ENCODE peak calls at places on chromosomes 7 and 10, in eight cellular contexts. T, U, I, G, F, Z, P and K are unnamed samples.

GRCh38 chr7:120735791-120736190 is 122.2 kb downstream of the TSPAN12 start:
- DNase-seq in T (no peak), U (no peak), I (no peak), G (no peak), F (no peak), Z (peak), P (no peak), K (no peak)

GRCh38 chr7:49125246-49125645 is 200.9 kb downstream of the CDC14C start:
- DNase-seq in T (no peak), U (no peak), I (no peak), G (no peak), F (no peak), Z (no peak), P (no peak), K (no peak)

GRCh38 chr10:119441921-119442757 is 100.4 kb downstream of the RGS10 start:
- DNase-seq in T (no peak), U (no peak), I (no peak), G (no peak), F (no peak), Z (no peak), P (peak), K (no peak)

GRCh38 chr10:36042135-36042534 is 400.0 kb upstream of the FZD8 start:
- DNase-seq in T (no peak), U (no peak), I (no peak), G (no peak), F (no peak), Z (no peak), P (no peak), K (no peak)

GRCh38 chr7:155230169-155230593 is 67.5 kb upstream of the INSIG1 start:
- DNase-seq in T (no peak), U (peak), I (no peak), G (no peak), F (no peak), Z (peak), P (no peak), K (no peak)

GRCh38 chr10:3666525-3667302 is 118.3 kb downstream of the KLF6 start:
- DNase-seq in T (no peak), U (no peak), I (no peak), G (no peak), F (no peak), Z (no peak), P (no peak), K (no peak)

GRCh38 chr7:131320603-131321002 is 7.1 kb upstream of the MKLN1 start:
- DNase-seq in T (no peak), U (no peak), I (no peak), G (no peak), F (no peak), Z (no peak), P (no peak), K (no peak)

GRCh38 chr7:138239244-138239643 is 163.0 kb downstream of the AKR1D1 start:
- DNase-seq in T (no peak), U (no peak), I (no peak), G (no peak), F (peak), Z (peak), P (no peak), K (no peak)

GRCh38 chr7:47572101-47572460 is 9.8 kb downstream of the TNS3 start:
- DNase-seq in T (no peak), U (no peak), I (no peak), G (no peak), F (no peak), Z (no peak), P (peak), K (no peak)

GRCh38 chr7:23462846-23463245 is 7.4 kb downstream of the IGF2BP3 start:
- DNase-seq in T (no peak), U (peak), I (no peak), G (no peak), F (no peak), Z (peak), P (no peak), K (no peak)

GRCh38 chr10:133039107-133039822 is 48.5 kb upstream of the ADGRA1 start:
- DNase-seq in T (no peak), U (no peak), I (no peak), G (no peak), F (no peak), Z (no peak), P (no peak), K (no peak)

DNA sequence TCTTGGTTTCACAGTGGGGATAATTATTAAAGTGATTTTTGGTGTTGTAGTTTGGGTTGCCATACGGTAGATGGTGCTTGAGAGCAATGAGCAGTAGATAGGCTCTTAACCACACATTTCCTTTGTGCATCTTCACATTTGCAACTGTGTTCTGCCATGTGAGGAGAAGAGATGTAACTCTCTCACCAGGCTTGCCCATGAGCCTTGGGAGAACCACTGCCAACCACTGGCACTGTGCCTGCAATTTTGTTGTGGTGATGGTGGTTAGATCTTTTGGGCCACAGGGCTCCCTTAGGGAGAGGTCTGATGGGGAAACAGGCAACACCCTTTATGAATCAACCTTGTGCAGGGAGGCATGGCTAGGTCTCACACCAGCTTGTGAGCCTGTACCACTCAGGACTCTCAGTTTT is 204.3 kb downstream of the CCDC7 start:
- DNase-seq in T (no peak), U (no peak), I (no peak), G (no peak), F (no peak), Z (peak), P (no peak), K (no peak)
- TF ChIP-seq CTCF in T (no peak), U (no peak), I (no peak), G (no peak), F (no peak), Z (no peak), P (no peak), K (no peak)

GRCh38 chr10:126478600-126478999 is 90.3 kb upstream of the ADAM12 start:
- DNase-seq in T (no peak), U (no peak), I (no peak), G (no peak), F (no peak), Z (peak), P (no peak), K (no peak)

GRCh38 chr10:126480648-126481047 is 92.4 kb upstream of the ADAM12 start:
- DNase-seq in T (no peak), U (no peak), I (no peak), G (no peak), F (no peak), Z (no peak), P (no peak), K (no peak)

GRCh38 chr10:126474031-126474430 is 85.8 kb upstream of the ADAM12 start:
- DNase-seq in T (no peak), U (no peak), I (no peak), G (no peak), F (no peak), Z (no peak), P (no peak), K (no peak)

GRCh38 chr10:126479280-126479679 is 91.0 kb upstream of the ADAM12 start:
- DNase-seq in T (no peak), U (no peak), I (no peak), G (no peak), F (no peak), Z (no peak), P (no peak), K (no peak)

DNA sequence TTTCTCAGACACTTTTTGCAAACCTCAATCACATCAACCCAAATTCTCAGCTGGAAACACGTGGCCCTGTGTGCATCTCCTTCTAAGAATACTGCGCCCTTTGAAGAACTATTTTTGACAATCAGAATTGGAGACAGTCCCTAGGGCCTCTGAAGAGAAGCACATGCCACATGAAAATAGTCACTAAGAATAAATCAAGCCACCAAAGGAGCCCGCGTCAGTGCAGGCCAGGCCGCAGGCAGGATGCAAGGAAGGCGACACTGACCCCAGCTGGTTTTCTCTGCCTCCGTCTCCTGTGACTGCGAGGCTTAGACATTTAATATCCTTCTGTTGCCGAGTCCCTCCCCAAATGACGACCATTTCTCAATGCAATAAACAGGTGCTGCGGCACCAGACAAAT is 88.0 kb upstream of the ADAM12 start:
- DNase-seq in T (no peak), U (no peak), I (no peak), G (no peak), F (no peak), Z (no peak), P (no peak), K (no peak)
- TF ChIP-seq CTCF in T (no peak), U (no peak), I (peak), G (no peak), F (no peak), Z (no peak), P (no peak), K (no peak)

GRCh38 chr7:54878339-54878738 is 119.3 kb upstream of the SEC61G start:
- DNase-seq in T (no peak), U (no peak), I (no peak), G (no peak), F (peak), Z (peak), P (no peak), K (no peak)

GRCh38 chr7:54879776-54880175 is 120.8 kb upstream of the SEC61G start:
- DNase-seq in T (no peak), U (no peak), I (no peak), G (no peak), F (no peak), Z (no peak), P (peak), K (no peak)

GRCh38 chr7:54874804-54875203 is 115.8 kb upstream of the SEC61G start:
- DNase-seq in T (no peak), U (no peak), I (no peak), G (no peak), F (no peak), Z (no peak), P (no peak), K (no peak)

GRCh38 chr7:54880326-54880989 is 121.4 kb upstream of the SEC61G start:
- DNase-seq in T (no peak), U (no peak), I (no peak), G (no peak), F (no peak), Z (no peak), P (peak), K (no peak)

GRCh38 chr7:54877683-54878082 is 118.7 kb upstream of the SEC61G start:
- DNase-seq in T (no peak), U (no peak), I (no peak), G (no peak), F (no peak), Z (no peak), P (no peak), K (no peak)
- TF ChIP-seq CTCF in T (no peak), U (peak), I (no peak), G (no peak), F (no peak), Z (no peak), P (no peak), K (no peak)

DNA sequence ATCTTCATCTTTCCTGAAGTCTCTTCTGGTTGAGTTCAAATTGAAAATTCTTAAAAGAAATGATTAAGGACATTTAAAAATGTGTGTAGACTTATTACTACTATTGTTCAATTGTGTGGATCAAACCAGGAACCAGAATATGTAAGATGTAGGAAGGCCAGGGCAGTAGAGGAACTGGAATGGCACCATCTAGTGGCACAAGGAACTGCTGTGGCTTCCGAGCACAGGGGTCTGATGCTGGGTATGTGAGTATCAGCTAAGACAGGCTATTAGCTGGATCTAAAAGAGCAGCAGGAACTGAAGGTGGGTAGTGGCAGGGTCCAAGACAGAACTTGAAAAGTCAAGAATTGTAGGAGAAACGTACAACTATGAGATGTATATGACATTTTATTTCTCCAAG is 247.3 kb downstream of the SEMA3A start:
- DNase-seq in T (no peak), U (peak), I (no peak), G (no peak), F (no peak), Z (no peak), P (no peak), K (no peak)
- TF ChIP-seq CTCF in T (no peak), U (peak), I (no peak), G (peak), F (peak), Z (peak), P (no peak), K (peak)

GRCh38 chr7:150341263-150342118 is at the start of gene RARRES2:
- DNase-seq in T (peak), U (peak), I (no peak), G (no peak), F (no peak), Z (peak), P (peak), K (no peak)
- TF ChIP-seq CTCF in T (no peak), U (no peak), I (no peak), G (no peak), F (no peak), Z (no peak), P (no peak), K (no peak)